ENCODE peak calls at places on chromosomes 5 and 9, in ten cellular contexts. J is gastrocnemius medialis, I is cardiac muscle cell, G is DND-41, S is heart right ventricle, C is esophagus squamous epithelium, Z is spleen, D is PC-9, Y is ovary, T is IMR-90. H is an unnamed sample.
A peak's percentile ranks its signal among the peaks of the same experiment; 100 is the strongest.

GRCh38 chr5:139848508-139849100 is 53.0 kb downstream of the PSD2 start:
- DNase-seq in J (no peak), Z (peak; percentile 89), I (peak; percentile 60), C (no peak), S (peak; percentile 17), T (no peak), Y (peak; percentile 70), G (no peak), D (no peak), H (no peak)

GRCh38 chr5:74499236-74499635 is 141.3 kb downstream of the ENC1 start:
- DNase-seq in G (no peak), Z (no peak), D (no peak), S (no peak), T (no peak), I (no peak), J (no peak), C (no peak), Y (no peak), H (no peak)

GRCh38 chr9:126548312-126548711 is 65.4 kb upstream of the LMX1B start:
- DNase-seq in Z (peak; percentile 41), G (no peak), I (no peak), T (no peak), J (no peak), S (no peak), D (no peak), C (no peak), Y (no peak), H (no peak)

GRCh38 chr5:152270117-152270516 is 135.0 kb downstream of the NMUR2 start:
- DNase-seq in T (no peak), D (no peak), J (no peak), Y (no peak), C (no peak), S (peak; percentile 28), G (no peak), I (no peak), Z (no peak), H (no peak)

GRCh38 chr9:133003671-133004090 is 25.2 kb downstream of the GFI1B start:
- DNase-seq in T (no peak), G (no peak), D (no peak), J (no peak), Y (no peak), S (no peak), Z (peak; percentile 35), I (no peak), C (no peak), H (no peak)

GRCh38 chr5:133240425-133241091 is 188.7 kb downstream of the HSPA4 start:
- DNase-seq in Y (no peak), C (no peak), Z (peak; percentile 40), J (peak; percentile 52), S (peak; percentile 14), G (no peak), T (peak; percentile 99), D (peak; percentile 94), I (peak; percentile 97), H (no peak)

GRCh38 chr5:28648108-28648507 is 1609.7 kb upstream of the CDH9 start:
- DNase-seq in I (no peak), C (no peak), D (no peak), Z (no peak), G (no peak), T (no peak), J (no peak), Y (no peak), S (no peak), H (no peak)

GRCh38 chr5:69234457-69235268 is at the start of gene CDK7:
- DNase-seq in J (peak; percentile 94), S (peak; percentile 94), I (peak; percentile 94), C (peak; percentile 78), G (peak; percentile 92), D (peak; percentile 88), Z (peak; percentile 99), Y (peak; percentile 89), T (peak; percentile 91), H (peak; percentile 72)

GRCh38 chr5:77514457-77514856 is 22.3 kb upstream of the WDR41 start:
- DNase-seq in Z (no peak), J (no peak), I (no peak), T (no peak), G (no peak), C (no peak), D (no peak), Y (no peak), S (no peak), H (no peak)

GRCh38 chr9:14661421-14662059 is 31.7 kb downstream of the ZDHHC21 start:
- DNase-seq in I (peak; percentile 61), D (no peak), J (no peak), C (no peak), Y (no peak), T (peak; percentile 43), G (no peak), Z (no peak), S (no peak), H (no peak)

GRCh38 chr5:68452286-68452685 is 236.7 kb downstream of the PIK3R1 start:
- DNase-seq in Z (no peak), Y (no peak), S (no peak), G (no peak), D (no peak), C (no peak), J (no peak), T (no peak), I (no peak), H (no peak)

GRCh38 chr9:126856326-126856877 is 4.0 kb upstream of the ZBTB34 start:
- DNase-seq in J (no peak), D (no peak), C (no peak), I (no peak), Z (no peak), T (no peak), S (no peak), G (no peak), Y (no peak), H (no peak)

GRCh38 chr5:140251527-140251973 is 51.4 kb downstream of the PFDN1 start:
- DNase-seq in S (no peak), I (peak; percentile 74), T (peak; percentile 94), J (no peak), Z (no peak), G (peak; percentile 53), Y (no peak), C (no peak), D (peak; percentile 96), H (no peak)

GRCh38 chr9:107751522-107752235 is 262.1 kb upstream of the KLF4 start:
- DNase-seq in D (peak; percentile 92), C (no peak), G (no peak), I (peak; percentile 34), J (peak; percentile 55), T (peak; percentile 83), Y (peak; percentile 32), S (no peak), Z (no peak), H (no peak)

GRCh38 chr9:86741311-86742215 is 205.7 kb downstream of the GAS1 start:
- DNase-seq in D (peak; percentile 100), J (no peak), I (peak; percentile 65), Z (no peak), S (peak; percentile 15), Y (no peak), G (no peak), C (no peak), T (peak; percentile 68), H (no peak)
- TF ChIP-seq CTCF in D (peak; percentile 30), J (no peak), I (no peak), Z (no peak), S (no peak), Y (no peak), G (no peak), C (no peak), T (no peak), H (no peak)

GRCh38 chr5:109668668-109669422 is 20.9 kb upstream of the MAN2A1 start:
- DNase-seq in Z (no peak), T (no peak), J (no peak), S (no peak), C (no peak), I (no peak), G (no peak), Y (no peak), D (no peak), H (no peak)
- H3K4me1 ChIP-seq in Z (no peaks in the 10 kb centered on the region), T (no peaks in the 10 kb centered on the region), J (no peaks in the 10 kb centered on the region), S (no peaks in the 10 kb centered on the region), C (no peaks in the 10 kb centered on the region), I (no peaks in the 10 kb centered on the region), G (no peaks in the 10 kb centered on the region), Y (no peaks in the 10 kb centered on the region), D (no peaks in the 10 kb centered on the region), H (no peaks in the 10 kb centered on the region)

DNA sequence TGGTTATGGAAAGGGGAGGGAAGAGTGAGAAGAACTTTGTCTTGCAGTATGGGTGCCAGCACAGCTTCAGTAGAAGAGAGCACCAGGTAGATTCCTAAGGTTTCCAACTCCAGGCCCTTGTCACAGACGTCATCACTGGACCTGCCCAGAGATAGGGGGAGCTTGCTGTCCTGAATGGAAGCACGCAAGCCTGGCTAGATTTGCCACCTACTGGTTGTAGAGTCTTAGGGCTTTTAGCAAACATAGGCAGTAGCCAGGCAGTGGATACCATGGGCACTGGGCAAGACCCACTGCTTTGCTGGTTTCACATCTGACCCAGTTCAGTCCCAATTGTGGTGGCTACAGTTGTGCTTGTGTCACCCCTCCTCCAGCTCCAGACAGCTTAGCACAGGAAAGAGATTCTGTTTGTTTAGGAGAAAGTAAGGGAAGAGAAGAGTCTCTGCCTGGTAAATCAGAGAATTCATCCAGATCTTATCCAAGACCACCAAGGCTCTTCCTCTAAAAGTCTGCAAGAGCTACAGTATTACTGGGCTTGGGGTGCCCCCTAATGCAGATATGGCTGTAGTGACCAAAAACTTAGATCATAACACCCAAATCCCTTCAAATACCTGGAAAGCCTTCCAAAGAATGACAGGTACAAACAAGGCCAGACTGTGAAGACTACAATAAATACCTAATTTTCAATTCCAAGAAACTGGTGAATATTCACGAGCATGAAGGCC is 158.9 kb downstream of the HINT1 start:
- DNase-seq in C (no peak), J (no peak), Y (no peak), G (no peak), S (no peak), T (no peak), Z (no peak), D (no peak), I (no peak), H (no peak)
- TF ChIP-seq CTCF in C (no peak), J (no peak), Y (no peak), G (no peak), S (no peak), T (no peak), Z (no peak), D (no peak), I (no peak), H (no peak)

DNA sequence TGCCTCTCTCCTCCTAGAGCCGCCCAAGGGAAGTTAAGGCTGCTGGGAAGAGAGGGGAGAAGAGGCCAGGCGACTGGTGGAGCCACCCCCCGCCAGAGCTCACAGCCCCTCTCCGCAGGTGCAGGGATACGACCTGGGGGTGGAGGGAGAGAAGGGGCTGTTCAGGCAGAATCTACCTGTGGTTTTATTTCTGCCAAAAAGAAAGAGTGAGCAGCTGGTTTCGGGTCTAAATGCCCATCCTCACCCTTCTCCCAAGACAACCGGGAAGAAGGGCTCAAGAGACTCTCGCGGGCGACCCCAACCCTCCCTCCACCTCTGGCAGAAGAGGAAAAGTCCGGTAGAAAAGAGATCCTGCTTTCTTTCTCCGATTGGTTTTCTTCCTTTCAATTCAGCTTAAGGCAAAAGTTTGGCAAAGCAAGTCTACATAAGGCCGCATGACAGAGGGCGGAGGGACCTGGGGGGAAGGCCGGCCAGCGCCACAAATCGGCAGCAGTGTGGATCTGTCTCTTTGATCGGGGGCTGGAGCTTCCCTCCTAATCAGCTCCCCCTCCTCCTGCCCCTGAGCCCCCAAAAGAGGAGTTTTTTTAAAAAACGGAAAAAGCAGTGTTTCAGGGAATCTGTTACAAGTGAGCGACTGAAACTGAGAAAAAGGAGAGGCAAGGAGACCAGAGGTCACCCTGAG is 16.3 kb downstream of the FAM78A start:
- DNase-seq in Z (no peak), G (no peak), S (no peak), C (no peak), Y (no peak), I (no peak), D (no peak), T (no peak), J (no peak), H (no peak)
- H3K4me1 ChIP-seq in Z (peaks cover 27% of the 10 kb centered on the region), G (peaks cover 33% of the 10 kb centered on the region), S (peaks cover 70% of the 10 kb centered on the region), C (peaks cover 18% of the 10 kb centered on the region), Y (peaks cover 9% of the 10 kb centered on the region), I (peaks cover 6% of the 10 kb centered on the region), D (peaks cover 9% of the 10 kb centered on the region), T (peaks cover 10% of the 10 kb centered on the region), J (peaks cover 37% of the 10 kb centered on the region), H (no peaks in the 10 kb centered on the region)